ENCODE peak calls at places on chromosomes 5 and 9, in seven cellular contexts. Z is stomach, E is HepG2, P is transverse colon, I is H1, F is sigmoid colon, Y is A549. W is an unnamed sample.

GRCh38 chr9:115104908-115105307 is 13.0 kb downstream of the TNC start:
- DNase-seq in P (no peak), I (no peak), Z (no peak), Y (no peak), E (no peak), F (no peak), W (no peak)

GRCh38 chr9:122058051-122058450 is 35.1 kb downstream of the TTLL11 start:
- DNase-seq in I (no peak), P (no peak), Y (no peak), F (no peak), Z (no peak), E (no peak), W (no peak)

GRCh38 chr9:68500457-68501158 is 40.1 kb downstream of the TMEM252 start:
- DNase-seq in I (no peak), F (no peak), P (no peak), E (peak; percentile 43), Z (no peak), Y (peak; percentile 27), W (no peak)

GRCh38 chr5:27855491-27855890 is 817.1 kb upstream of the CDH9 start:
- DNase-seq in Y (no peak), Z (no peak), P (no peak), I (no peak), E (no peak), F (no peak), W (no peak)

GRCh38 chr9:69324549-69325401 is at the start of gene ENTREP1:
- DNase-seq in P (peak; percentile 75), E (no peak), F (peak; percentile 78), Y (peak; percentile 36), Z (peak; percentile 83), I (peak; percentile 82), W (peak; percentile 93)

GRCh38 chr9:3751125-3751758 is 225.4 kb upstream of the RFX3 start:
- DNase-seq in Y (peak; percentile 39), P (no peak), F (no peak), E (peak; percentile 3), Z (no peak), I (no peak), W (no peak)

GRCh38 chr5:157575096-157575872 is at the start of gene ADAM19:
- DNase-seq in I (peak; percentile 84), P (peak; percentile 59), E (no peak), Y (peak; percentile 64), F (peak; percentile 83), Z (no peak), W (peak; percentile 91)

GRCh38 chr5:61435368-61435767 is 103.3 kb downstream of the ZSWIM6 start:
- DNase-seq in Y (no peak), P (no peak), E (no peak), I (no peak), F (no peak), Z (no peak), W (no peak)

GRCh38 chr5:137220523-137220927 is 278.6 kb downstream of the SPOCK1 start:
- DNase-seq in I (no peak), Y (peak; percentile 79), E (peak; percentile 76), F (no peak), Z (no peak), P (no peak), W (no peak)

GRCh38 chr5:168796840-168797548 is 217.8 kb upstream of the PANK3 start:
- DNase-seq in E (no peak), P (no peak), I (no peak), Y (no peak), F (no peak), Z (no peak), W (no peak)

GRCh38 chr5:72178910-72179815 is 71.9 kb downstream of the MAP1B start:
- DNase-seq in Z (no peak), F (peak; percentile 86), E (no peak), I (no peak), P (peak; percentile 26), Y (peak; percentile 17), W (no peak)

DNA sequence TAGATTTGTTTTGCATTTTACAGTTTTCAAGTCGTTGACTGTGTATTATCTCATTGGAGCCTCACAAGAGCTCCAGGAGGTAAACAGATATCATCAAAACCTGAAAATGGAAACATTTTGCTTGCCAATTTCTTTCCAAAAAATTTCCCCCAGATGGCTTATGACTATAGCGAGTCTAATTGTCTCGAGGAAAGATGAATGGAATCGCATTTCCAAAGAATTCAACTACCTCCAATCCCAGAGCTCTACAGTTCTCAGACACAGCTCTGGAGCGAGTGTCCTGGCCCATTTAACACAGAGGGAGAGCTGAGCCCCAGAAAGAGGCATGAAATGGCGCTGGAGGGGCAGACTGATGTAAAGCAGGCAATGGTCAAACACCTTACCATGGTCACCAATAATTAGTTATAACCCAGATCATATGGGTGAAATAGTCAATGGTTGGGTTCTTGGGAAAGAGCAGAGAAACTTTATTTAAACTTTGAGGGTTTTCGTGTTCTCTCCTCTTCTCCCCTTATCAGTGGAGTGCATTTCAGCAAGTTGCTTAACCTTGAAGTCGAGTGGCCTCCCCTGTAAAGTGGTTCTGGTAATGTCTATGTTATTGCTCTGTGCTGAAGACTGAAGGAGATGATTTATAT is 168.2 kb downstream of the ZDHHC21 start:
- DNase-seq in I (no peak), E (no peak), F (no peak), P (no peak), Y (no peak), Z (no peak), W (peak; percentile 51)
- TF ChIP-seq EP300 in I (no peak), E (no peak), F (no peak), P (no peak), Y (no peak), Z (no peak), W (no peak)

GRCh38 chr5:176644878-176645670 is 2.2 kb upstream of the TSPAN17 start:
- DNase-seq in E (no peak), I (no peak), Z (no peak), Y (no peak), P (no peak), F (no peak), W (no peak)
- H3K27ac ChIP-seq in E (no peak overlapping the region), I (no peak overlapping the region), Z (no peak overlapping the region), Y (no peak overlapping the region), P (no peak overlapping the region), F (no peak overlapping the region), W (no peak overlapping the region)

GRCh38 chr9:107049046-107049824 is 186.3 kb downstream of the ZNF462 start:
- DNase-seq in Y (no peak), P (no peak), Z (no peak), E (no peak), F (no peak), I (peak; percentile 48), W (peak; percentile 10)

GRCh38 chr9:107044872-107045271 is 181.9 kb downstream of the ZNF462 start:
- DNase-seq in Z (no peak), P (peak; percentile 12), I (peak; percentile 62), E (no peak), F (no peak), Y (no peak), W (no peak)

GRCh38 chr9:107043886-107044285 is 180.9 kb downstream of the ZNF462 start:
- DNase-seq in P (no peak), I (no peak), F (peak; percentile 69), Z (no peak), Y (no peak), E (no peak), W (no peak)

GRCh38 chr9:107049825-107050184 is 186.8 kb downstream of the ZNF462 start:
- DNase-seq in F (no peak), I (no peak), Y (no peak), E (no peak), Z (no peak), P (no peak), W (no peak)

GRCh38 chr9:107046692-107047091 is 183.7 kb downstream of the ZNF462 start:
- DNase-seq in E (no peak), P (no peak), F (no peak), Y (no peak), I (no peak), Z (no peak), W (no peak)
- TF ChIP-seq EP300 in E (no peak), P (no peak), F (no peak), Y (no peak), I (no peak), Z (no peak), W (no peak)

GRCh38 chr9:759983-760715 is 81.3 kb upstream of the DMRT1 start:
- DNase-seq in Y (no peak), P (no peak), Z (peak; percentile 40), F (peak; percentile 52), E (no peak), I (peak; percentile 28), W (no peak)

GRCh38 chr9:759541-759940 is 82.0 kb upstream of the DMRT1 start:
- DNase-seq in I (peak; percentile 11), Y (no peak), F (no peak), E (no peak), Z (no peak), P (no peak), W (no peak)

GRCh38 chr9:757246-757881 is 84.1 kb upstream of the DMRT1 start:
- DNase-seq in F (no peak), Y (no peak), Z (no peak), P (peak; percentile 23), I (peak; percentile 67), E (peak; percentile 69), W (peak; percentile 28)

GRCh38 chr9:755454-756381 is 85.8 kb upstream of the DMRT1 start:
- DNase-seq in Y (no peak), F (peak; percentile 37), P (no peak), E (peak; percentile 93), I (peak; percentile 36), Z (no peak), W (peak; percentile 37)

DNA sequence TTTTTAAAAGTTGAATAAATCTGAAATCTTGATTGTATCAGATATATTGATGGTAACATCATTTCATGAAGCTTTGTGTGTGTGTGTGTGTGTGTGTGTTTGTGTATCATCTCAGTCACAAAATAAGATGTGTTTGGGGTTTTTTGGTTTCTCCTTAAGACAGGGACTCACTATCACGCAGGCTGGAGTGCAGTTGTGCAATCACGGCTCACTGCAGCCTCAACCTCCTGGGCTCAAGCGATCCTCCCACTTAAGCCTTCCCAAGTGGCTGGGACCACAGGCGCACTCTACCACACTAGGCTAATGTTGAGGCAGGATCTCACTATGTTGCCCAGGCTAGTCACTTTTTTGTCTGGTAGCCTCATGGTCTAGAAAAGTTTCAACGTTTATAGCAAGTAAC is 83.3 kb upstream of the DMRT1 start:
- DNase-seq in P (no peak), F (no peak), Y (no peak), Z (no peak), I (peak; percentile 14), E (no peak), W (no peak)
- H3K27ac ChIP-seq in P (no peak overlapping the region), F (no peak overlapping the region), Y (no peak overlapping the region), Z (no peak overlapping the region), I (no peak overlapping the region), E (no peak overlapping the region), W (no peak overlapping the region)

GRCh38 chr5:132410451-132411381 is 41.2 kb downstream of the SLC22A5 start:
- DNase-seq in P (peak; percentile 88), E (peak; percentile 60), F (peak; percentile 94), I (peak; percentile 91), Y (peak; percentile 87), Z (peak; percentile 88), W (peak; percentile 87)
- TF ChIP-seq EP300 in P (no peak), E (peak; percentile 24), F (no peak), I (no peak), Y (no peak), Z (no peak), W (no peak)

GRCh38 chr9:127979015-127979332 is 1.8 kb downstream of the EEIG1 start:
- DNase-seq in E (no peak), I (no peak), F (no peak), P (no peak), Y (no peak), Z (no peak), W (no peak)
- H3K27ac ChIP-seq in E (peak overlapping the region; percentile 60), I (no peak overlapping the region), F (peak overlapping the region; percentile 94), P (peak overlapping the region; percentile 98), Y (peak overlapping the region; percentile 98), Z (peak overlapping the region; percentile 94), W (peak overlapping the region; percentile 75)

W was measured in upper lobe of left lung.